ENCODE peak calls at places on chromosomes 3 and 15, in four cellular contexts. T is astrocyte of the cerebellum, U is endothelial cell of umbilical vein, E is brain microvascular endothelial cell. P is an unnamed sample.

GRCh38 chr3:85821130-85821756 is 862.5 kb downstream of the CADM2 start:
- DNase-seq in T (peak; percentile 12), U (peak; percentile 4), E (peak; percentile 4), P (peak; percentile 1)

GRCh38 chr3:177195941-177196472 is 1.3 kb downstream of the TBL1XR1 start:
- DNase-seq in T (no peak), U (peak; percentile 48), E (no peak), P (no peak)

GRCh38 chr3:185537369-185537970 is 14.9 kb downstream of the LIPH start:
- DNase-seq in T (peak; percentile 37), U (peak; percentile 64), E (peak; percentile 95), P (peak; percentile 94)

GRCh38 chr15:90873998-90874605 is 5.7 kb downstream of the FURIN start:
- DNase-seq in T (no peak), U (peak; percentile 21), E (no peak), P (no peak)

GRCh38 chr15:93478922-93479321 is 389.9 kb upstream of the RGMA start:
- DNase-seq in T (no peak), U (no peak), E (no peak), P (no peak)

GRCh38 chr3:184737641-184738518 is 26.0 kb upstream of the MAGEF1 start:
- DNase-seq in T (no peak), U (peak; percentile 23), E (peak; percentile 77), P (peak; percentile 76)

GRCh38 chr3:161475905-161476304 is 20.7 kb upstream of the OTOL1 start:
- DNase-seq in T (peak; percentile 1), U (no peak), E (peak; percentile 65), P (peak; percentile 5)

GRCh38 chr15:98616397-98616796 is 31.9 kb upstream of the IGF1R start:
- DNase-seq in T (no peak), U (no peak), E (no peak), P (no peak)

GRCh38 chr3:72447059-72447946 is 400.9 kb downstream of the SHQ1 start:
- DNase-seq in T (peak; percentile 68), U (peak; percentile 84), E (peak; percentile 67), P (peak; percentile 91)

GRCh38 chr3:113906568-113907140 is 41.2 kb upstream of the ZDHHC23 start:
- DNase-seq in T (no peak), U (no peak), E (no peak), P (no peak)

GRCh38 chr3:40969341-40969740 is 230.0 kb upstream of the CTNNB1 start:
- DNase-seq in T (no peak), U (no peak), E (no peak), P (no peak)

GRCh38 chr3:172939651-172940293 is 189.2 kb downstream of the ECT2 start:
- DNase-seq in T (no peak), U (peak; percentile 77), E (no peak), P (peak; percentile 35)

GRCh38 chr3:144942501-144943197 is 971.0 kb downstream of the DIPK2A start:
- DNase-seq in T (no peak), U (peak; percentile 59), E (no peak), P (no peak)

GRCh38 chr15:65249641-65250040 is 37.0 kb downstream of the PARP16 start:
- DNase-seq in T (no peak), U (no peak), E (no peak), P (no peak)

GRCh38 chr3:172128852-172129251 is 89.5 kb downstream of the FNDC3B start:
- DNase-seq in T (no peak), U (no peak), E (no peak), P (no peak)

GRCh38 chr3:50190921-50191660 is at the start of gene GNAT1:
- DNase-seq in T (no peak), U (peak; percentile 18), E (no peak), P (no peak)

GRCh38 chr3:155282416-155283091 is 10.9 kb downstream of the STRIT1 start:
- DNase-seq in T (peak; percentile 80), U (no peak), E (peak; percentile 7), P (peak; percentile 22)

GRCh38 chr15:91520848-91521247 is 332.7 kb upstream of the SLCO3A1 start:
- DNase-seq in T (no peak), U (no peak), E (no peak), P (no peak)

GRCh38 chr15:97248376-97248775 is 712.1 kb upstream of the ARRDC4 start:
- DNase-seq in T (no peak), U (no peak), E (no peak), P (no peak)

GRCh38 chr3:151315136-151315535 is 1.5 kb downstream of the GPR87 start:
- DNase-seq in T (peak; percentile 51), U (no peak), E (no peak), P (peak; percentile 67)

GRCh38 chr3:124986153-124987143 is 51.9 kb upstream of the MUC13 start:
- DNase-seq in T (peak; percentile 71), U (peak; percentile 52), E (peak; percentile 85), P (peak; percentile 85)

GRCh38 chr3:15064299-15064834 is 748 bp downstream of the MRPS25 start:
- DNase-seq in T (no peak), U (peak; percentile 61), E (no peak), P (peak; percentile 32)

GRCh38 chr3:19946291-19946831 is 536 bp upstream of the RAB5A start:
- DNase-seq in T (no peak), U (no peak), E (no peak), P (no peak)

GRCh38 chr3:98561727-98562521 is 30.1 kb downstream of the GPR15 start:
- DNase-seq in T (no peak), U (no peak), E (peak; percentile 44), P (no peak)

GRCh38 chr3:24853685-24854341 is 359.2 kb upstream of the THRB start:
- DNase-seq in T (no peak), U (no peak), E (no peak), P (no peak)

GRCh38 chr3:73536336-73536895 is 88.3 kb downstream of the PDZRN3 start:
- DNase-seq in T (no peak), U (no peak), E (no peak), P (no peak)

GRCh38 chr15:25733036-25733855 is 129.9 kb downstream of the ATP10A start:
- DNase-seq in T (no peak), U (no peak), E (no peak), P (no peak)

GRCh38 chr3:4899654-4900236 is 79.5 kb upstream of the BHLHE40 start:
- DNase-seq in T (no peak), U (no peak), E (no peak), P (no peak)

GRCh38 chr3:163768048-163768447 is 1310.2 kb downstream of the SI start:
- DNase-seq in T (no peak), U (no peak), E (no peak), P (no peak)

GRCh38 chr3:14141602-14142315 is 16.9 kb downstream of the TMEM43 start:
- DNase-seq in T (no peak), U (peak; percentile 59), E (no peak), P (no peak)

GRCh38 chr15:67180514-67181191 is 73.8 kb downstream of the AAGAB start:
- DNase-seq in T (no peak), U (no peak), E (no peak), P (no peak)

GRCh38 chr15:72116680-72117447 is 1.1 kb downstream of the MYO9A start:
- DNase-seq in T (no peak), U (peak; percentile 64), E (peak; percentile 28), P (peak; percentile 27)

GRCh38 chr3:26712211-26713026 is 89.8 kb downstream of the LRRC3B start:
- DNase-seq in T (peak; percentile 15), U (no peak), E (peak; percentile 4), P (peak; percentile 23)

DNA sequence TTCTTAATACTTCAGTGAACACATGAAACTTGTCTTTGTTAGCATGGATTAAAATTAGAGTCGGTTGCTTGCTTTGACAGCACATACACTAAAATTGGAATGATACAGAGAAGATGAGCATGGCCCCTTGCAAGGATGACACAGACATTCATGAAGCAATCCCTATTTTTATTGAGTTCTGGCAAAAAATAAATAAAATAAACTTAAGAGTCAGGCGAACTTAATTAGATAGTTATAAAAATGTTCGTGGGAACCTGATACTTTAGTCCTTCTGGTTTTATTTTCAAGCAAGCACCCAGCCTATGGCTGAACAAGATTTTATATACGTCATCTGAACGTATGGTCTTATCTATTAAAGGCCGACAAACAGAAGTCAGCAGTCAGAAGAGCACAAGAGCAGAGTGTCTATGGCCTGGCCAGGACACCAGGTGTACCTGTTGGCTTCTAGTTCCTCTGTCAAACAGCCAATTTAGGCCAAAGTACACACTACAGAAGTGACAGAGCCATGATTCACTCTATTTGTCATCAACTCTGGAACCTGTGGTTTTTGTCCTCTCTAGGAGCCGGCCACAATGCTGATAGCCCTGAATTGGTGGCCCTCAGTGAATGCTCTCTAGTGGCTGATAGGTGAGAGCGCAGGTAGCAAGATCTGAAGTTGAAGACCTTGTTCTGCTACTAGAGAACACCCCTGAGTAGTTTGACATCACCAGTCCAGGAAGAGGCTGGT is 64.3 kb downstream of the LEO1 start:
- DNase-seq in T (no peak), U (no peak), E (peak; percentile 58), P (no peak)
- TF ChIP-seq CTCF in T (peak; percentile 8), U (no peak), E (peak; percentile 34), P (no peak)

GRCh38 chr3:149401926-149402310 is 24.5 kb upstream of the TM4SF1 start:
- DNase-seq in T (no peak), U (peak; percentile 71), E (no peak), P (peak; percentile 62)

GRCh38 chr3:149402481-149402880 is 25.0 kb upstream of the TM4SF1 start:
- DNase-seq in T (no peak), U (peak; percentile 75), E (no peak), P (no peak)

GRCh38 chr3:149400645-149401044 is 23.2 kb upstream of the TM4SF1 start:
- DNase-seq in T (no peak), U (no peak), E (no peak), P (no peak)

GRCh38 chr3:149403443-149403842 is 26.0 kb upstream of the TM4SF1 start:
- DNase-seq in T (no peak), U (no peak), E (no peak), P (no peak)

DNA sequence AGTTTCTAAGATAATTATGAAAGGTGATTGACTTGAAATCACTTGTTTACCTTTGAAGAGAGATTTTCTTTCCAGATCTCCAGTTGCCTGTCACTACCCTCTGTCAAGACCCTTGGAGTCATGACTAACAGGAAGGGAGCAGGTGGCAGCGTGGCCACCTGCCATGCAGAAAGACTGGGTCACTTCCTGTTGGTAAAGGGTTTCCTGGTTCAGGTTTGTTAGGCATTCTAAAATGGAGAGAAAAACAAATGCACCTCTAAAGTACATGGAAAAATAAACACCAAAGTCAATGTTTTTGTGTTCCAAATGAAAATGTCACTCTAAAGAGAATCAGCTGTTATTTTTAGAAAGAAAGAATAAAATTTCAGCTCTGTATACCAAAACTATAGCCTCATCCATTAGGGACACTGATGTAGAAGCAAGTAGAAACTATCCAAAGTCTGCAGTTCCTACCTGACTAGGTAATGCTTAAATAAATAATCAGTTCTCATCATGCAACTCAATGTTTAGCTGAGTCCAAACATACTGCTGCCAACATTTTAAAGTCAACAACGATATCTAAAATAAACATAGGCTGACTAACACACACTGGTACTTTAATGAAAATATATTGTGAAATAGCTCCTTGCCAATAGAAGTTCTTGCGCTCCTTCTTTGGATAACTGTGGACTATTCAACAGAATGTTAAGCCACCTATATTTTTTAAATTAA is 23.9 kb upstream of the TM4SF1 start:
- DNase-seq in T (no peak), U (peak; percentile 78), E (peak; percentile 31), P (peak; percentile 73)
- H3K4me3 ChIP-seq in T (no peak overlapping the region), U (no peak overlapping the region), E (no peak overlapping the region), P (no peak overlapping the region)

DNA sequence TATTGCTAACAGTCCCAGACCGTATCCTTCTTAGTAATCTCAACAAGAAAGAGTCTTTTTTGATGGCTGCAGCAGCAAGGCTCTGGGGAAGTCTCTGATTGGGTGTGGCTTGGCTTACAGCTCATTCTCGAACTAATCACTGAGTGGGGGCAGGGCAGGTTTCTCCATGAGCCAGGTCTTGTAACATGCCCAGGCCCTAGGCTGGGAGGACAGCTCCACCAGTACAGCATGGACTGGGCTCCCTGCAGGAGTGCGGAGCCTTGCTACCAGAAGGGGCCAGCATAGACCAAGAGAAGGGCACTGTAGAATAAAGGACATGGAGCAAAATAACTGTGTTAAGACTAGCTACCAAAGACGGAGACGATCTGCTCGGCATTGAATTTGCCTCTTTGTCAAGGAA is 7.2 kb downstream of the CD276 start:
- DNase-seq in T (no peak), U (peak; percentile 25), E (peak; percentile 82), P (peak; percentile 74)
- TF ChIP-seq CTCF in T (peak; percentile 26), U (no peak), E (peak; percentile 58), P (peak; percentile 37)

GRCh38 chr15:26771917-26772587 is 814 bp downstream of the GABRB3 start:
- DNase-seq in T (no peak), U (no peak), E (no peak), P (peak; percentile 3)
- H3K4me3 ChIP-seq in T (peak overlapping the region; percentile 15), U (no peak overlapping the region), E (no peak overlapping the region), P (no peak overlapping the region)

P was measured in fibroblast of pulmonary artery.